ENCODE peak calls at places on chromosome 1, in nine cellular contexts. M is RWPE1; H is mammary epithelial cell; Z is stimulated activated CD4-positive, alpha-beta T cell treated with anti-CD3 and anti-CD28 coated beads, Interleukin-2, amount 100 ng/mL, for 24 hours; G is NCI-H1105 treated with DMSO at 0.1 percent for 48 hours; N is T47D; I is T-helper 2 cell; E is nephron progenitor cell; P is cardiac muscle cell. K is an unnamed sample.

GRCh38 chr1:63323866-63324778 is 1.8 kb downstream of the FOXD3 start:
- DNase-seq in M (no peak), H (no peak), Z (peak), G (peak), N (no peak), I (no peak), E (peak), P (no peak), K (peak)

GRCh38 chr1:93014156-93014555 is 52.9 kb upstream of the DIPK1A start:
- DNase-seq in M (no peak), H (no peak), Z (no peak), G (no peak), N (no peak), I (no peak), E (no peak), P (no peak), K (no peak)

GRCh38 chr1:154320882-154321608 is at the start of gene AQP10:
- DNase-seq in M (no peak), H (peak), Z (no peak), G (no peak), N (no peak), I (no peak), E (no peak), P (peak), K (no peak)

GRCh38 chr1:176252191-176252590 is 45.1 kb upstream of the COP1 start:
- DNase-seq in M (no peak), H (no peak), Z (no peak), G (no peak), N (no peak), I (no peak), E (no peak), P (no peak), K (no peak)

GRCh38 chr1:6414443-6414844 is 5.3 kb downstream of the HES2 start:
- DNase-seq in M (peak), H (peak), Z (peak), G (no peak), N (no peak), I (no peak), E (no peak), P (peak), K (no peak)

GRCh38 chr1:19643113-19643512 is 998 bp upstream of the NBL1 start:
- DNase-seq in M (peak), H (peak), Z (no peak), G (no peak), N (peak), I (no peak), E (no peak), P (no peak), K (no peak)

GRCh38 chr1:7681401-7681800 is 89.7 kb upstream of the VAMP3 start:
- DNase-seq in M (no peak), H (no peak), Z (no peak), G (no peak), N (no peak), I (no peak), E (no peak), P (no peak), K (no peak)

GRCh38 chr1:54813479-54814147 is 12.5 kb upstream of the TTC22 start:
- DNase-seq in M (no peak), H (no peak), Z (no peak), G (no peak), N (no peak), I (no peak), E (no peak), P (no peak), K (no peak)

GRCh38 chr1:20604678-20605077 is 15.8 kb downstream of the CDA start:
- DNase-seq in M (no peak), H (peak), Z (no peak), G (no peak), N (no peak), I (no peak), E (no peak), P (no peak), K (no peak)

GRCh38 chr1:205375816-205376545 is 19.3 kb upstream of the KLHDC8A start:
- DNase-seq in M (peak), H (peak), Z (no peak), G (peak), N (peak), I (no peak), E (peak), P (peak), K (no peak)

K was measured in neural crest cell.